ENCODE peak calls at places on chromosome 12, in ten cellular contexts. L, K, H, V, F, G, M, Z, R and P are unnamed samples.

GRCh38 chr12:114774181-114774580 is 90.2 kb upstream of the TBX3 start:
- DNase-seq in L (no peak), K (peak; percentile 72), H (no peak), V (no peak), F (no peak), G (peak; percentile 74), M (no peak), Z (no peak), R (no peak), P (no peak)

GRCh38 chr12:92561543-92561899 is 141.3 kb upstream of the PLEKHG7 start:
- DNase-seq in L (no peak), K (no peak), H (no peak), V (peak; percentile 67), F (no peak), G (no peak), M (peak; percentile 74), Z (no peak), R (no peak), P (no peak)

GRCh38 chr12:31265722-31266121 is 60.2 kb downstream of the SINHCAF start:
- DNase-seq in L (no peak), K (no peak), H (no peak), V (no peak), F (no peak), G (no peak), M (no peak), Z (no peak), R (no peak), P (no peak)

GRCh38 chr12:67415473-67415872 is 146.3 kb downstream of the CAND1 start:
- DNase-seq in L (no peak), K (peak; percentile 79), H (no peak), V (peak; percentile 62), F (no peak), G (peak; percentile 34), M (no peak), Z (no peak), R (no peak), P (no peak)

GRCh38 chr12:104747956-104748355 is 210.1 kb downstream of the SLC41A2 start:
- DNase-seq in L (no peak), K (no peak), H (no peak), V (no peak), F (no peak), G (no peak), M (no peak), Z (no peak), R (no peak), P (no peak)

GRCh38 chr12:71691504-71692129 is 5.7 kb downstream of the TMEM19 start:
- DNase-seq in L (no peak), K (no peak), H (no peak), V (no peak), F (no peak), G (no peak), M (no peak), Z (no peak), R (no peak), P (no peak)

GRCh38 chr12:3263939-3264699 is 186.9 kb downstream of the TSPAN9 start:
- DNase-seq in L (no peak), K (no peak), H (no peak), V (no peak), F (no peak), G (no peak), M (no peak), Z (no peak), R (peak; percentile 85), P (no peak)

GRCh38 chr12:31897791-31898503 is 61.3 kb upstream of the RESF1 start:
- DNase-seq in L (no peak), K (peak; percentile 88), H (peak; percentile 33), V (no peak), F (no peak), G (peak; percentile 30), M (peak; percentile 16), Z (no peak), R (no peak), P (no peak)

GRCh38 chr12:40552868-40553267 is 139.4 kb upstream of the CNTN1 start:
- DNase-seq in L (no peak), K (no peak), H (no peak), V (no peak), F (no peak), G (no peak), M (no peak), Z (no peak), R (no peak), P (no peak)

GRCh38 chr12:31906581-31907286 is 52.5 kb upstream of the RESF1 start:
- DNase-seq in L (no peak), K (no peak), H (peak; percentile 38), V (no peak), F (no peak), G (peak; percentile 35), M (no peak), Z (no peak), R (no peak), P (no peak)

GRCh38 chr12:122947352-122947792 is 18.9 kb downstream of the ABCB9 start:
- DNase-seq in L (no peak), K (no peak), H (no peak), V (no peak), F (peak; percentile 87), G (no peak), M (peak; percentile 44), Z (no peak), R (peak; percentile 71), P (no peak)

GRCh38 chr12:7915911-7916403 is 20.0 kb downstream of the SLC2A3 start:
- DNase-seq in L (no peak), K (no peak), H (no peak), V (peak; percentile 10), F (no peak), G (no peak), M (no peak), Z (no peak), R (no peak), P (no peak)

GRCh38 chr12:130715996-130716917 is at the start of gene RIMBP2:
- DNase-seq in L (no peak), K (no peak), H (no peak), V (no peak), F (peak; percentile 96), G (peak; percentile 44), M (peak; percentile 37), Z (no peak), R (no peak), P (no peak)

GRCh38 chr12:64682572-64683277 is 72.4 kb downstream of the RASSF3 start:
- DNase-seq in L (no peak), K (peak; percentile 96), H (no peak), V (peak; percentile 53), F (no peak), G (peak; percentile 40), M (peak; percentile 93), Z (no peak), R (peak; percentile 67), P (no peak)

GRCh38 chr12:47867496-47867941 is 37.3 kb downstream of the VDR start:
- DNase-seq in L (no peak), K (no peak), H (no peak), V (peak; percentile 88), F (no peak), G (peak; percentile 37), M (no peak), Z (peak; percentile 48), R (no peak), P (no peak)

GRCh38 chr12:12441891-12442461 is 85.1 kb downstream of the BORCS5 start:
- DNase-seq in L (peak; percentile 42), K (no peak), H (no peak), V (no peak), F (no peak), G (no peak), M (no peak), Z (no peak), R (no peak), P (no peak)

GRCh38 chr12:6056406-6057211 is 67.9 kb downstream of the VWF start:
- DNase-seq in L (no peak), K (peak; percentile 33), H (no peak), V (no peak), F (peak; percentile 39), G (peak; percentile 39), M (no peak), Z (no peak), R (peak; percentile 54), P (no peak)

GRCh38 chr12:19915392-19916192 is 452.7 kb upstream of the PDE3A start:
- DNase-seq in L (no peak), K (peak; percentile 94), H (no peak), V (peak; percentile 47), F (no peak), G (peak; percentile 60), M (no peak), Z (no peak), R (no peak), P (no peak)

GRCh38 chr12:44377443-44378160 is 498.5 kb downstream of the NELL2 start:
- DNase-seq in L (no peak), K (no peak), H (no peak), V (no peak), F (no peak), G (no peak), M (no peak), Z (no peak), R (no peak), P (no peak)

GRCh38 chr12:76952995-76953394 is 74.2 kb upstream of the CSRP2 start:
- DNase-seq in L (no peak), K (peak; percentile 36), H (no peak), V (no peak), F (no peak), G (peak; percentile 8), M (no peak), Z (no peak), R (no peak), P (no peak)

GRCh38 chr12:76259660-76260389 is 88.4 kb downstream of the BBS10 start:
- DNase-seq in L (no peak), K (no peak), H (no peak), V (peak; percentile 86), F (no peak), G (no peak), M (no peak), Z (no peak), R (no peak), P (no peak)

GRCh38 chr12:75294797-75295196 is 35.3 kb downstream of the CAPS2 start:
- DNase-seq in L (no peak), K (no peak), H (no peak), V (no peak), F (no peak), G (no peak), M (no peak), Z (no peak), R (no peak), P (no peak)

GRCh38 chr12:52029686-52030085 is 21.6 kb upstream of the NR4A1 start:
- DNase-seq in L (no peak), K (peak; percentile 42), H (no peak), V (no peak), F (no peak), G (peak; percentile 76), M (no peak), Z (no peak), R (no peak), P (no peak)

GRCh38 chr12:31732926-31733548 is 4.2 kb upstream of the AMN1 start:
- DNase-seq in L (no peak), K (no peak), H (no peak), V (peak; percentile 53), F (no peak), G (peak; percentile 96), M (no peak), Z (no peak), R (no peak), P (no peak)

GRCh38 chr12:123431951-123432886 is 4.3 kb downstream of the RILPL2 start:
- DNase-seq in L (no peak), K (no peak), H (no peak), V (no peak), F (no peak), G (no peak), M (no peak), Z (no peak), R (no peak), P (no peak)

GRCh38 chr12:76025601-76026575 is 5.7 kb downstream of the PHLDA1 start:
- DNase-seq in L (no peak), K (peak; percentile 49), H (no peak), V (no peak), F (no peak), G (peak; percentile 70), M (no peak), Z (no peak), R (no peak), P (no peak)

GRCh38 chr12:95943231-95943842 is at the start of gene AMDHD1:
- DNase-seq in L (peak; percentile 33), K (peak; percentile 47), H (peak; percentile 50), V (peak; percentile 52), F (peak; percentile 92), G (peak; percentile 81), M (peak; percentile 24), Z (peak; percentile 48), R (peak; percentile 83), P (peak; percentile 61)

GRCh38 chr12:11607313-11608081 is 42.0 kb upstream of the ETV6 start:
- DNase-seq in L (no peak), K (no peak), H (no peak), V (peak; percentile 15), F (no peak), G (no peak), M (no peak), Z (no peak), R (no peak), P (no peak)